ENCODE peak calls at places on chromosomes 3 and 15, in four cellular contexts. One of them, this sample, is unnamed. For H3K4me1, the result is how much of the 10 kb centered on the place peaks cover.

GRCh38 chr3:123122525-123123315 is 55.9 kb downstream of the PDIA5 start:
- DNase-seq in neural progenitor cell: no peak
- DNase-seq in heart right ventricle: no peak
- DNase-seq in suprapubic skin: no peak
- DNase-seq in this sample: no peak

GRCh38 chr3:53114412-53115074 is 15.7 kb downstream of the RFT1 start:
- DNase-seq in suprapubic skin: no peak
- DNase-seq in heart right ventricle: no peak
- DNase-seq in neural progenitor cell: no peak
- DNase-seq in this sample: no peak

GRCh38 chr15:87365221-87365620 is 891.3 kb downstream of the NTRK3 start:
- DNase-seq in heart right ventricle: no peak
- DNase-seq in neural progenitor cell: no peak
- DNase-seq in suprapubic skin: no peak
- DNase-seq in this sample: no peak

GRCh38 chr3:39718674-39719595 is 90.5 kb upstream of the MYRIP start:
- DNase-seq in suprapubic skin: no peak
- DNase-seq in neural progenitor cell: no peak
- DNase-seq in heart right ventricle: no peak
- DNase-seq in this sample: no peak

GRCh38 chr3:37171144-37171543 is 3.2 kb downstream of the LRRFIP2 start:
- DNase-seq in heart right ventricle: peak
- DNase-seq in neural progenitor cell: no peak
- DNase-seq in suprapubic skin: no peak
- DNase-seq in this sample: peak

GRCh38 chr3:73727117-73727802 is 102.5 kb upstream of the PDZRN3 start:
- DNase-seq in neural progenitor cell: peak
- DNase-seq in suprapubic skin: no peak
- DNase-seq in heart right ventricle: no peak
- DNase-seq in this sample: peak

GRCh38 chr3:168395551-168395950 is 299.8 kb upstream of the GOLIM4 start:
- DNase-seq in suprapubic skin: no peak
- DNase-seq in heart right ventricle: no peak
- DNase-seq in neural progenitor cell: peak
- DNase-seq in this sample: no peak

GRCh38 chr3:43950775-43951174 is 260.0 kb downstream of the ABHD5 start:
- DNase-seq in suprapubic skin: no peak
- DNase-seq in neural progenitor cell: no peak
- DNase-seq in heart right ventricle: no peak
- DNase-seq in this sample: no peak

GRCh38 chr15:101309436-101310162 is 14.6 kb upstream of the SNRPA1 start:
- DNase-seq in heart right ventricle: no peak
- DNase-seq in neural progenitor cell: no peak
- DNase-seq in suprapubic skin: peak
- DNase-seq in this sample: no peak

GRCh38 chr3:129313415-129313982 is 34.8 kb downstream of the HMCES start:
- DNase-seq in heart right ventricle: no peak
- DNase-seq in suprapubic skin: peak
- DNase-seq in neural progenitor cell: no peak
- DNase-seq in this sample: no peak

GRCh38 chr3:38374221-38374620 is 27.6 kb downstream of the XYLB start:
- DNase-seq in neural progenitor cell: no peak
- DNase-seq in suprapubic skin: no peak
- DNase-seq in heart right ventricle: no peak
- DNase-seq in this sample: peak

GRCh38 chr3:176428552-176428951 is 768.7 kb downstream of the TBL1XR1 start:
- DNase-seq in neural progenitor cell: peak
- DNase-seq in suprapubic skin: no peak
- DNase-seq in heart right ventricle: no peak
- DNase-seq in this sample: no peak

GRCh38 chr3:181326637-181327223 is 337.2 kb upstream of the DNAJC19 start:
- DNase-seq in suprapubic skin: no peak
- DNase-seq in heart right ventricle: no peak
- DNase-seq in neural progenitor cell: peak
- DNase-seq in this sample: no peak

GRCh38 chr15:101009176-101009575 is 90.0 kb downstream of the LRRK1 start:
- DNase-seq in heart right ventricle: peak
- DNase-seq in neural progenitor cell: no peak
- DNase-seq in suprapubic skin: peak
- DNase-seq in this sample: no peak

GRCh38 chr3:106068795-106069194 is 200.0 kb upstream of the CBLB start:
- DNase-seq in suprapubic skin: no peak
- DNase-seq in neural progenitor cell: no peak
- DNase-seq in heart right ventricle: no peak
- DNase-seq in this sample: no peak

GRCh38 chr3:195867631-195868335 is 40.6 kb downstream of the TNK2 start:
- DNase-seq in heart right ventricle: no peak
- DNase-seq in suprapubic skin: no peak
- DNase-seq in neural progenitor cell: no peak
- DNase-seq in this sample: no peak

GRCh38 chr3:147699175-147699838 is 290.1 kb downstream of the ZIC1 start:
- DNase-seq in neural progenitor cell: no peak
- DNase-seq in heart right ventricle: no peak
- DNase-seq in suprapubic skin: no peak
- DNase-seq in this sample: no peak

GRCh38 chr15:44706946-44707636 is 4.0 kb downstream of the PATL2 start:
- DNase-seq in heart right ventricle: no peak
- DNase-seq in neural progenitor cell: no peak
- DNase-seq in suprapubic skin: no peak
- DNase-seq in this sample: no peak

GRCh38 chr3:170967682-170968081 is 58.8 kb downstream of the SLC2A2 start:
- DNase-seq in neural progenitor cell: no peak
- DNase-seq in heart right ventricle: no peak
- DNase-seq in suprapubic skin: no peak
- DNase-seq in this sample: no peak

GRCh38 chr3:124786491-124787241 is 56.4 kb downstream of the UMPS start:
- DNase-seq in suprapubic skin: no peak
- DNase-seq in neural progenitor cell: no peak
- DNase-seq in heart right ventricle: no peak
- DNase-seq in this sample: no peak

GRCh38 chr3:71721721-71722157 is 3.5 kb downstream of the EIF4E3 start:
- DNase-seq in neural progenitor cell: no peak
- DNase-seq in suprapubic skin: no peak
- DNase-seq in heart right ventricle: no peak
- DNase-seq in this sample: no peak

GRCh38 chr3:70811880-70812279 is 499.4 kb upstream of the MDFIC2 start:
- DNase-seq in neural progenitor cell: no peak
- DNase-seq in suprapubic skin: peak
- DNase-seq in heart right ventricle: peak
- DNase-seq in this sample: peak

GRCh38 chr3:119098620-119099222 is 47.2 kb upstream of the TEX55 start:
- DNase-seq in neural progenitor cell: peak
- DNase-seq in suprapubic skin: no peak
- DNase-seq in heart right ventricle: peak
- DNase-seq in this sample: no peak

GRCh38 chr3:172616061-172616461 is 92.8 kb upstream of the TNFSF10 start:
- DNase-seq in heart right ventricle: no peak
- DNase-seq in suprapubic skin: no peak
- DNase-seq in neural progenitor cell: no peak
- DNase-seq in this sample: no peak

GRCh38 chr3:127373701-127374625 is 86.1 kb upstream of the PRR20G start:
- DNase-seq in heart right ventricle: no peak
- DNase-seq in suprapubic skin: no peak
- DNase-seq in neural progenitor cell: peak
- DNase-seq in this sample: no peak

GRCh38 chr3:25664066-25664809 is 469 bp downstream of the TOP2B start:
- DNase-seq in heart right ventricle: peak
- DNase-seq in neural progenitor cell: peak
- DNase-seq in suprapubic skin: peak
- DNase-seq in this sample: peak

GRCh38 chr3:60708191-60708975 is 542.9 kb downstream of the FHIT start:
- DNase-seq in suprapubic skin: no peak
- DNase-seq in neural progenitor cell: no peak
- DNase-seq in heart right ventricle: no peak
- DNase-seq in this sample: no peak

GRCh38 chr3:65776494-65776893 is 262.2 kb downstream of the MAGI1 start:
- DNase-seq in neural progenitor cell: no peak
- DNase-seq in suprapubic skin: no peak
- DNase-seq in heart right ventricle: no peak
- DNase-seq in this sample: no peak

GRCh38 chr15:30943654-30944335 is 40.1 kb downstream of the FAN1 start:
- DNase-seq in suprapubic skin: no peak
- DNase-seq in neural progenitor cell: no peak
- DNase-seq in heart right ventricle: no peak
- DNase-seq in this sample: no peak

GRCh38 chr3:108320746-108321350 is 24.5 kb downstream of the HHLA2 start:
- DNase-seq in heart right ventricle: no peak
- DNase-seq in suprapubic skin: no peak
- DNase-seq in neural progenitor cell: no peak
- DNase-seq in this sample: no peak

GRCh38 chr3:4778119-4778518 is 201.1 kb upstream of the BHLHE40 start:
- DNase-seq in suprapubic skin: no peak
- DNase-seq in neural progenitor cell: no peak
- DNase-seq in heart right ventricle: no peak
- DNase-seq in this sample: no peak

GRCh38 chr3:167030059-167030458 is 350.0 kb downstream of the ZBBX start:
- DNase-seq in suprapubic skin: no peak
- DNase-seq in heart right ventricle: no peak
- DNase-seq in neural progenitor cell: no peak
- DNase-seq in this sample: no peak

GRCh38 chr15:70156781-70157261 is 59.1 kb upstream of the TLE3 start:
- DNase-seq in suprapubic skin: no peak
- DNase-seq in neural progenitor cell: no peak
- DNase-seq in heart right ventricle: peak
- DNase-seq in this sample: peak

GRCh38 chr15:19992428-19992827 is 549.2 kb downstream of the GOLGA6L6 start:
- DNase-seq in suprapubic skin: no peak
- DNase-seq in neural progenitor cell: no peak
- DNase-seq in heart right ventricle: no peak
- DNase-seq in this sample: no peak

GRCh38 chr15:81336568-81336967 is 12.6 kb upstream of the STARD5 start:
- DNase-seq in neural progenitor cell: no peak
- DNase-seq in heart right ventricle: no peak
- DNase-seq in suprapubic skin: no peak
- DNase-seq in this sample: no peak

GRCh38 chr15:90902656-90902995 is 476 bp upstream of the MAN2A2 start:
- DNase-seq in neural progenitor cell: no peak
- DNase-seq in heart right ventricle: no peak
- DNase-seq in suprapubic skin: no peak
- DNase-seq in this sample: no peak
- H3K27ac ChIP-seq in neural progenitor cell: no peak
- H3K27ac ChIP-seq in heart right ventricle: peak
- H3K27ac ChIP-seq in suprapubic skin: peak
- H3K27ac ChIP-seq in this sample: peak

GRCh38 chr3:97409612-97410011 is 354.9 kb upstream of the ARL6 start:
- DNase-seq in suprapubic skin: no peak
- DNase-seq in heart right ventricle: no peak
- DNase-seq in neural progenitor cell: no peak
- DNase-seq in this sample: no peak
- H3K4me1 ChIP-seq in suprapubic skin: under half
- H3K4me1 ChIP-seq in heart right ventricle: under half
- H3K4me1 ChIP-seq in neural progenitor cell: under half
- H3K4me1 ChIP-seq in this sample: under half

GRCh38 chr3:45667569-45667967 is 21.6 kb upstream of the SACM1L start:
- DNase-seq in neural progenitor cell: no peak
- DNase-seq in suprapubic skin: no peak
- DNase-seq in heart right ventricle: no peak
- DNase-seq in this sample: no peak
- H3K27ac ChIP-seq in neural progenitor cell: no peak
- H3K27ac ChIP-seq in suprapubic skin: no peak
- H3K27ac ChIP-seq in heart right ventricle: peak
- H3K27ac ChIP-seq in this sample: peak

GRCh38 chr3:62785384-62785783 is 89.8 kb downstream of the CADPS start:
- DNase-seq in suprapubic skin: no peak
- DNase-seq in heart right ventricle: no peak
- DNase-seq in neural progenitor cell: no peak
- DNase-seq in this sample: no peak
- H3K4me1 ChIP-seq in suprapubic skin: under half
- H3K4me1 ChIP-seq in heart right ventricle: under half
- H3K4me1 ChIP-seq in neural progenitor cell: under half
- H3K4me1 ChIP-seq in this sample: under half

GRCh38 chr3:150271578-150271930 is 136.5 kb upstream of the TSC22D2 start:
- DNase-seq in suprapubic skin: no peak
- DNase-seq in neural progenitor cell: no peak
- DNase-seq in heart right ventricle: no peak
- DNase-seq in this sample: no peak
- H3K27ac ChIP-seq in suprapubic skin: no peak
- H3K27ac ChIP-seq in neural progenitor cell: no peak
- H3K27ac ChIP-seq in heart right ventricle: no peak
- H3K27ac ChIP-seq in this sample: no peak

DNA sequence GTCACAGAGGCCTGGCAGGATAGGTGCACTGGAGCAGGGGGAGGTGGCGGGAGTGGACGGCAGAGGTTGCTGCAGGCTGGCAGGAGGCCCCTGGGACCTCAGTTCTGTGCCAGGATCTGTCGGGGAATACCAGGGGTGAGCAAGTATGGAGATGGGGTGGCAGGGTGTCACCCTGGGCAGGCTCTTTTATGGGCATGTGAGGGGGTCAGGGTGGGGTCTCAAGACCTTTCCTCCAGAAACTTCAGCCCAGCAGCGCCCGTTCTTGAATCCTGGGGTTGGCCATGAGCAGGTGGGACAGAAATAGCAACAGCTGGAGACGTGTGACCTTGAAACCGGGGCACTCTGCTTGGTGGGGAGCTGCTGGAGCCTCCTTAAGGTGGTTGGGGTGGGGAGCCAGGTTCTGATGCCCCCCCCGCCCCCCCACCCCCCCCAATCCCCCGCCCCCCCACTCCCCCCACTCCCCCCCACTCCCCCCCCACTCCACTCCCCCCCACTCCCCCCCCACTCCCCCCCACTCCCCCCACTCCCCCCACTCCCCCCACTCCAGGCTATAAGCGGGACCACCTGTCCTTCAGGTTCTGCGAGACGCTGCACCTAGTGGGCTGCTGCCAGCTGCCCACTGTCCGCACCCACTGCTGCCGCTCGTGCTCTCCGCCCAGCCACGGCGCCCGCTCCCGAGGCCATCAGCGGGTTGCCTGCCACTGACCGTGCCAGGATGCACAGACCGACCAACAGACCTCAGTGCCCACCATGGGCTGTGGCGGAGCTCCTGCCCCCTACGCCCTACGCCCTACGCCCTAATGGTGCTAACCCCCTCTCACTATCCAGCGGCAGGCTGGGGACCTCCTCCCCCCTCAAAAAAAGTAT is 84.9 kb downstream of the TBC1D2B start:
- DNase-seq in suprapubic skin: peak
- DNase-seq in heart right ventricle: no peak
- DNase-seq in neural progenitor cell: no peak
- DNase-seq in this sample: no peak
- H3K4me1 ChIP-seq in suprapubic skin: half or more
- H3K4me1 ChIP-seq in heart right ventricle: half or more
- H3K4me1 ChIP-seq in neural progenitor cell: under half
- H3K4me1 ChIP-seq in this sample: under half

This sample was measured in ascending aorta.